ENCODE peak calls at places on chromosomes 7 and 10, in ten cellular contexts. A is NCI-H460; O is MM.1S; M is hypothalamus; H is RPMI8226; S is GM06990; Z is stimulated activated CD4-positive, alpha-beta T cell treated with anti-CD3 and anti-CD28 coated beads, Interleukin-4, amount 100 ng/mL, for 4 hours; X is activated CD4-positive, alpha-beta T cell treated with anti-CD3 and anti-CD28 coated beads, Interleukin-2, amount 50 U/mL, for 48 hours; K is neuronal stem cell; W is mesenchymal stem cell. D is an unnamed sample.

GRCh38 chr10:62384057-62384446 is 9.9 kb downstream of the ZNF365 start:
- DNase-seq in A (peak; percentile 73), O (peak; percentile 66), M (no peak), H (no peak), S (peak; percentile 23), Z (peak; percentile 53), X (peak; percentile 26), K (no peak), W (peak; percentile 23), D (no peak)

GRCh38 chr7:101792051-101792651 is 25.3 kb upstream of the CUX1 start:
- DNase-seq in A (no peak), O (no peak), M (no peak), H (no peak), S (no peak), Z (no peak), X (no peak), K (no peak), W (no peak), D (no peak)

GRCh38 chr7:85186521-85187241 is at the start of gene SEMA3D:
- DNase-seq in A (peak; percentile 77), O (peak; percentile 82), M (peak; percentile 45), H (peak; percentile 65), S (peak; percentile 58), Z (no peak), X (peak; percentile 17), K (peak; percentile 84), W (peak; percentile 83), D (peak; percentile 58)

GRCh38 chr10:124626759-124627380 is 117.3 kb downstream of the FAM53B start:
- DNase-seq in A (no peak), O (peak; percentile 79), M (no peak), H (no peak), S (peak; percentile 44), Z (peak; percentile 49), X (peak; percentile 62), K (no peak), W (no peak), D (no peak)

GRCh38 chr7:28149291-28150101 is 31.1 kb downstream of the JAZF1 start:
- DNase-seq in A (no peak), O (no peak), M (no peak), H (no peak), S (no peak), Z (no peak), X (no peak), K (no peak), W (no peak), D (no peak)

GRCh38 chr10:98790817-98791216 is 344.1 kb upstream of the HPS1 start:
- DNase-seq in A (no peak), O (peak; percentile 28), M (no peak), H (no peak), S (no peak), Z (no peak), X (no peak), K (no peak), W (peak; percentile 38), D (no peak)

GRCh38 chr7:111290982-111291381 is 200.1 kb downstream of the LRRN3 start:
- DNase-seq in A (no peak), O (no peak), M (no peak), H (no peak), S (no peak), Z (no peak), X (no peak), K (no peak), W (no peak), D (no peak)

GRCh38 chr7:28037220-28038010 is 143.2 kb downstream of the JAZF1 start:
- DNase-seq in A (peak; percentile 92), O (no peak), M (no peak), H (no peak), S (peak; percentile 62), Z (peak; percentile 13), X (peak; percentile 12), K (no peak), W (peak; percentile 98), D (no peak)

GRCh38 chr7:34165927-34166550 is 260.7 kb downstream of the BMPER start:
- DNase-seq in A (peak; percentile 43), O (peak; percentile 21), M (no peak), H (peak; percentile 19), S (no peak), Z (no peak), X (no peak), K (no peak), W (peak; percentile 65), D (no peak)

GRCh38 chr7:106021211-106022067 is 58.4 kb downstream of the CDHR3 start:
- DNase-seq in A (no peak), O (no peak), M (no peak), H (no peak), S (no peak), Z (no peak), X (no peak), K (no peak), W (no peak), D (no peak)

GRCh38 chr7:151236406-151236805 is 4.1 kb downstream of the CHPF2 start:
- DNase-seq in A (no peak), O (no peak), M (no peak), H (no peak), S (no peak), Z (no peak), X (no peak), K (no peak), W (no peak), D (no peak)

GRCh38 chr7:25677595-25677994 is 449.3 kb upstream of the NPVF start:
- DNase-seq in A (no peak), O (no peak), M (no peak), H (no peak), S (no peak), Z (no peak), X (no peak), K (no peak), W (no peak), D (no peak)

GRCh38 chr7:155167706-155168365 is 97.7 kb downstream of the HTR5A start:
- DNase-seq in A (no peak), O (no peak), M (no peak), H (no peak), S (no peak), Z (no peak), X (no peak), K (no peak), W (no peak), D (no peak)

GRCh38 chr7:33494473-33494872 is 365.1 kb downstream of the BBS9 start:
- DNase-seq in A (no peak), O (no peak), M (no peak), H (no peak), S (no peak), Z (no peak), X (no peak), K (no peak), W (no peak), D (no peak)

GRCh38 chr10:130744631-130745030 is 566.9 kb downstream of the TCERG1L start:
- DNase-seq in A (no peak), O (no peak), M (no peak), H (no peak), S (no peak), Z (no peak), X (no peak), K (no peak), W (no peak), D (no peak)

GRCh38 chr10:71436268-71436922 is 39.7 kb downstream of the CDH23 start:
- DNase-seq in A (no peak), O (no peak), M (no peak), H (no peak), S (no peak), Z (no peak), X (no peak), K (no peak), W (no peak), D (no peak)

GRCh38 chr7:106982415-106982814 is 62.1 kb upstream of the PRKAR2B start:
- DNase-seq in A (no peak), O (no peak), M (no peak), H (no peak), S (no peak), Z (no peak), X (no peak), K (no peak), W (no peak), D (no peak)

GRCh38 chr7:22718200-22718711 is 8.7 kb upstream of the IL6 start:
- DNase-seq in A (peak; percentile 99), O (no peak), M (no peak), H (no peak), S (no peak), Z (no peak), X (no peak), K (no peak), W (peak; percentile 58), D (no peak)

GRCh38 chr10:31836569-31837406 is 91.8 kb downstream of the ARHGAP12 start:
- DNase-seq in A (peak; percentile 26), O (peak; percentile 42), M (no peak), H (peak; percentile 9), S (no peak), Z (no peak), X (no peak), K (peak; percentile 2), W (peak; percentile 48), D (no peak)

GRCh38 chr10:11018830-11019692 is 1.4 kb downstream of the CELF2 start:
- DNase-seq in A (no peak), O (no peak), M (no peak), H (no peak), S (no peak), Z (no peak), X (no peak), K (no peak), W (no peak), D (no peak)

GRCh38 chr10:78357027-78357672 is 323.5 kb downstream of the RPS24 start:
- DNase-seq in A (no peak), O (no peak), M (no peak), H (no peak), S (no peak), Z (no peak), X (no peak), K (peak; percentile 78), W (no peak), D (no peak)

GRCh38 chr7:29878081-29878688 is 71.9 kb downstream of the WIPF3 start:
- DNase-seq in A (peak; percentile 31), O (peak; percentile 55), M (no peak), H (peak; percentile 68), S (peak; percentile 15), Z (no peak), X (peak; percentile 7), K (no peak), W (peak; percentile 40), D (no peak)

GRCh38 chr7:26787696-26788095 is 76.7 kb downstream of the SKAP2 start:
- DNase-seq in A (no peak), O (no peak), M (no peak), H (no peak), S (no peak), Z (no peak), X (no peak), K (no peak), W (no peak), D (no peak)

GRCh38 chr10:73897693-73898092 is 13.2 kb upstream of the PLAU start:
- DNase-seq in A (no peak), O (no peak), M (no peak), H (no peak), S (no peak), Z (no peak), X (no peak), K (no peak), W (no peak), D (no peak)

GRCh38 chr7:47458057-47458456 is 123.9 kb downstream of the TNS3 start:
- DNase-seq in A (no peak), O (no peak), M (no peak), H (no peak), S (no peak), Z (no peak), X (no peak), K (no peak), W (peak; percentile 91), D (no peak)

GRCh38 chr7:101017099-101017777 is 2.6 kb upstream of the MUC17 start:
- DNase-seq in A (peak; percentile 61), O (no peak), M (no peak), H (peak; percentile 73), S (peak; percentile 64), Z (peak; percentile 72), X (peak; percentile 74), K (peak; percentile 65), W (peak; percentile 97), D (no peak)

GRCh38 chr7:86814980-86815379 is 171.3 kb downstream of the GRM3 start:
- DNase-seq in A (peak; percentile 11), O (peak; percentile 28), M (no peak), H (peak; percentile 21), S (no peak), Z (no peak), X (no peak), K (peak; percentile 21), W (peak; percentile 6), D (peak; percentile 61)

GRCh38 chr7:42694894-42695553 is 216.8 kb downstream of the C7orf25 start:
- DNase-seq in A (no peak), O (no peak), M (no peak), H (peak; percentile 76), S (no peak), Z (no peak), X (no peak), K (no peak), W (no peak), D (no peak)